ENCODE peak calls at places on chromosome 15, in seven cellular contexts. N is aorta, F is astrocyte, O is tibial nerve, E is cardiac muscle cell, Q is NT2/D1, K is upper lobe of right lung. B is an unnamed sample.

GRCh38 chr15:55588070-55588817 is at the start of gene PYGO1:
- DNase-seq in N (peak; percentile 88), F (peak; percentile 59), O (peak; percentile 18), E (peak; percentile 79), Q (peak; percentile 40), K (peak; percentile 86), B (peak; percentile 18)

GRCh38 chr15:25087137-25087536 is 132.3 kb downstream of the SNRPN start:
- DNase-seq in N (no peak), F (no peak), O (no peak), E (no peak), Q (no peak), K (no peak), B (no peak)

GRCh38 chr15:47383102-47383501 is 334.2 kb upstream of the SEMA6D start:
- DNase-seq in N (no peak), F (no peak), O (no peak), E (no peak), Q (no peak), K (no peak), B (no peak)

GRCh38 chr15:68316061-68316804 is 38.7 kb downstream of the FEM1B start:
- DNase-seq in N (peak; percentile 68), F (no peak), O (no peak), E (peak; percentile 24), Q (peak; percentile 27), K (peak; percentile 61), B (no peak)

GRCh38 chr15:75207618-75208500 is 6.2 kb downstream of the C15orf39 start:
- DNase-seq in N (no peak), F (no peak), O (no peak), E (no peak), Q (no peak), K (no peak), B (no peak)

GRCh38 chr15:29312387-29312786 is 42.8 kb upstream of the NSMCE3 start:
- DNase-seq in N (no peak), F (peak; percentile 71), O (no peak), E (peak; percentile 76), Q (no peak), K (no peak), B (no peak)

GRCh38 chr15:65829150-65829764 is 37.2 kb upstream of the DENND4A start:
- DNase-seq in N (no peak), F (no peak), O (no peak), E (peak; percentile 45), Q (no peak), K (no peak), B (peak; percentile 66)

GRCh38 chr15:96171271-96171739 is 159.2 kb upstream of the NR2F2 start:
- DNase-seq in N (no peak), F (peak; percentile 41), O (no peak), E (no peak), Q (no peak), K (no peak), B (no peak)

GRCh38 chr15:66240240-66240842 is 13.2 kb downstream of the MEGF11 start:
- DNase-seq in N (no peak), F (no peak), O (no peak), E (no peak), Q (no peak), K (no peak), B (no peak)

GRCh38 chr15:29044506-29044905 is 158.7 kb downstream of the APBA2 start:
- DNase-seq in N (no peak), F (peak; percentile 73), O (no peak), E (no peak), Q (no peak), K (peak; percentile 12), B (no peak)

GRCh38 chr15:66865622-66866611 is 163.9 kb downstream of the SMAD6 start:
- DNase-seq in N (peak; percentile 65), F (no peak), O (no peak), E (no peak), Q (no peak), K (no peak), B (no peak)

GRCh38 chr15:81391657-81392056 is 17.6 kb upstream of the TMC3 start:
- DNase-seq in N (no peak), F (no peak), O (no peak), E (no peak), Q (no peak), K (no peak), B (no peak)

GRCh38 chr15:94083467-94083991 is 147.8 kb upstream of the MCTP2 start:
- DNase-seq in N (no peak), F (peak; percentile 86), O (no peak), E (peak; percentile 10), Q (peak; percentile 25), K (no peak), B (no peak)

GRCh38 chr15:48940508-48940907 is 23.2 kb downstream of the SHC4 start:
- DNase-seq in N (no peak), F (peak; percentile 100), O (no peak), E (peak; percentile 88), Q (no peak), K (no peak), B (no peak)

GRCh38 chr15:68205949-68206539 is 912 bp upstream of the CALML4 start:
- DNase-seq in N (no peak), F (no peak), O (no peak), E (no peak), Q (no peak), K (peak; percentile 81), B (no peak)

GRCh38 chr15:23035964-23036566 is 3.3 kb downstream of the TUBGCP5 start:
- DNase-seq in N (no peak), F (peak; percentile 20), O (no peak), E (peak; percentile 61), Q (peak; percentile 30), K (no peak), B (peak; percentile 32)

GRCh38 chr15:44719293-44719999 is 8.1 kb downstream of the B2M start:
- DNase-seq in N (no peak), F (peak; percentile 8), O (no peak), E (no peak), Q (no peak), K (no peak), B (peak; percentile 71)

GRCh38 chr15:63371297-63371918 is 10.2 kb downstream of the CA12 start:
- DNase-seq in N (no peak), F (peak; percentile 45), O (no peak), E (peak; percentile 66), Q (no peak), K (no peak), B (no peak)

GRCh38 chr15:28106294-28107110 is 7.4 kb upstream of the OCA2 start:
- DNase-seq in N (no peak), F (no peak), O (no peak), E (peak; percentile 21), Q (no peak), K (peak; percentile 65), B (no peak)

GRCh38 chr15:60009124-60009523 is 5.0 kb downstream of the FOXB1 start:
- DNase-seq in N (no peak), F (no peak), O (no peak), E (no peak), Q (no peak), K (no peak), B (no peak)
- H3K4me3 ChIP-seq in N (no peak overlapping the region), F (no peak overlapping the region), O (no peak overlapping the region), E (no peak overlapping the region), Q (no peak overlapping the region), K (no peak overlapping the region), B (no peak overlapping the region)

GRCh38 chr15:72740202-72740601 is 43.4 kb downstream of the ADPGK start:
- DNase-seq in N (no peak), F (no peak), O (no peak), E (no peak), Q (no peak), K (no peak), B (no peak)
- H3K4me1 ChIP-seq in N (no peaks in the 10 kb centered on the region), F (no peaks in the 10 kb centered on the region), O (no peaks in the 10 kb centered on the region), E (no peaks in the 10 kb centered on the region), Q (no peaks in the 10 kb centered on the region), K (no peaks in the 10 kb centered on the region), B (peaks cover 29% of the 10 kb centered on the region)

DNA sequence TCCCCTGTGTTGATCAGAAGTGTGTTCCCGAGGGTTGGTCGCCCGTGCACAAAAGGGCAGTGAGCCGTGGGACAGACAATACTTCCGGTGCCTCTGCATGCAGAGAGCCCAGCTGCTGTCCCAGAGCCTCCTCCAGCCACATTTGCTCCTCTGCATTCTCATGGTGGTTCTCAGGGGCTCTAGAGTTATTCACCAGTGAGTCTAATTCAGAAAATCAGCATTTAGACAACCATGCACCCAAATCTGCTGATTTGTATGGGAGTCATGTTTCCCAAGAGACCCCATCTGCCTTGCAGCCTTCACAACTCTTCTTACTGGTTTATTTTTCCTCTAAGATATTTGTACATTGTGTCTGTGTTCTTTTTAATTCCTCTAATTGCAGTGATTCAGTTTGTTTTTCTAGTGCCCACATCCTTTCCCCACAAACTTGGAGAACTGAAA is 106.9 kb upstream of the SPRED1 start:
- DNase-seq in N (no peak), F (no peak), O (no peak), E (no peak), Q (no peak), K (no peak), B (no peak)
- H3K4me3 ChIP-seq in N (no peak overlapping the region), F (peak overlapping the region; percentile 21), O (no peak overlapping the region), E (no peak overlapping the region), Q (no peak overlapping the region), K (no peak overlapping the region), B (no peak overlapping the region)

GRCh38 chr15:74205593-74205969 is 3.0 kb upstream of the STRA6 start:
- DNase-seq in N (no peak), F (no peak), O (no peak), E (no peak), Q (no peak), K (no peak), B (no peak)

GRCh38 chr15:74201656-74202420 is 749 bp downstream of the STRA6 start:
- DNase-seq in N (no peak), F (peak; percentile 62), O (no peak), E (no peak), Q (no peak), K (no peak), B (no peak)

GRCh38 chr15:74202461-74203401 is at the start of gene STRA6:
- DNase-seq in N (no peak), F (peak; percentile 53), O (no peak), E (no peak), Q (peak; percentile 86), K (no peak), B (no peak)

GRCh38 chr15:74206801-74207281 is 4.3 kb upstream of the STRA6 start:
- DNase-seq in N (no peak), F (peak; percentile 79), O (no peak), E (peak; percentile 51), Q (no peak), K (no peak), B (no peak)

GRCh38 chr15:74203914-74204431 is 1.4 kb upstream of the STRA6 start:
- DNase-seq in N (peak; percentile 92), F (peak; percentile 83), O (peak; percentile 28), E (peak; percentile 91), Q (peak; percentile 83), K (no peak), B (no peak)
- H3K4me1 ChIP-seq in N (no peaks in the 10 kb centered on the region), F (peaks cover 69% of the 10 kb centered on the region), O (no peaks in the 10 kb centered on the region), E (peaks cover 39% of the 10 kb centered on the region), Q (peaks cover 51% of the 10 kb centered on the region), K (peaks cover 8% of the 10 kb centered on the region), B (no peaks in the 10 kb centered on the region)

DNA sequence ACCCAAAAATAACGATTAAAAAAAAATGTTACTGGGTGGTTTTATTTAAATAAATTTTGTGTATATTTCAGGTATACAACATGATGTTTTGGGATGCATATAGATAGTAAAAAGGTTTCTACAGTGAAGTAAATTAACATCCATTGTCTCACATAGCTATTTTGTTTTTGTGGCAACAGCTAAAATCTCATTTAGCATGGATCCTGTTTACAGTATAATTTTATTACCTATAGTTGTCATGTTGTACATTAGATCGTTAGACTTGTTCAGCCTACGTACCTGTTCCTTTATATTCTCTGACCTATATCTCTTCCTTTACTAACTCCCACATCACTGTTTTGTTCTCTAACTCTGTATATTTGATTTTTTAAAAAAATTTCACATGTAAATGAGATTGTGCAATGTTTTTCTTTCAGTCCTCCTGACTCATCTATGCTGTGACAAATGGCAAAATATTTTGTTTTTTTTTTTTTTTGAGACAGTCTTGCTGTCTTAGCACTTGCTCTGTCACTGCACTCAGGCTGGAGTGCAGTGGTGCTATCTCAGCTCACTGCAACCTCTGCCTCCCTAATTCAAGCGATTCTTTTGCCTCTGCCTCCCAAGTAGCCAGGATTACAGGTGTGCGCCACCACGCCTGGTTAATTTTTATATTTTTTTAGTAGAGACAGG is 45.6 kb downstream of the OIP5 start:
- DNase-seq in N (no peak), F (no peak), O (no peak), E (peak; percentile 22), Q (no peak), K (no peak), B (no peak)
- H3K4me3 ChIP-seq in N (no peak overlapping the region), F (no peak overlapping the region), O (no peak overlapping the region), E (no peak overlapping the region), Q (no peak overlapping the region), K (no peak overlapping the region), B (no peak overlapping the region)

B was measured in CD4-positive, alpha-beta memory T cell.